ENCODE peak calls at places on chromosomes 5 and 9, in six cellular contexts. T, X, H, N, O and G are unnamed samples.

GRCh38 chr5:56530031-56530430 is 285.3 kb upstream of the MAP3K1 start:
- DNase-seq in T (no peak), X (no peak), H (no peak), N (no peak), O (no peak), G (no peak)

GRCh38 chr5:6902597-6902996 is 189.4 kb downstream of the TENT4A start:
- DNase-seq in T (no peak), X (no peak), H (no peak), N (no peak), O (no peak), G (no peak)

GRCh38 chr5:167639761-167640160 is 651.7 kb upstream of the WWC1 start:
- DNase-seq in T (no peak), X (no peak), H (no peak), N (no peak), O (no peak), G (peak; percentile 23)

GRCh38 chr9:120366646-120367019 is 213.3 kb downstream of the CDK5RAP2 start:
- DNase-seq in T (peak; percentile 53), X (peak; percentile 87), H (no peak), N (peak; percentile 68), O (no peak), G (peak; percentile 89)

GRCh38 chr9:135901826-135902225 is 5.5 kb downstream of the CAMSAP1 start:
- DNase-seq in T (no peak), X (no peak), H (no peak), N (peak; percentile 3), O (no peak), G (no peak)

GRCh38 chr9:127445851-127446719 is 5.1 kb downstream of the RPL12 start:
- DNase-seq in T (no peak), X (peak; percentile 1), H (no peak), N (no peak), O (no peak), G (no peak)

GRCh38 chr9:126160067-126160853 is 166.4 kb upstream of the MVB12B start:
- DNase-seq in T (no peak), X (no peak), H (no peak), N (no peak), O (no peak), G (no peak)

GRCh38 chr5:172115541-172115982 is 72.5 kb downstream of the STK10 start:
- DNase-seq in T (no peak), X (no peak), H (no peak), N (no peak), O (no peak), G (peak; percentile 42)

GRCh38 chr5:73917433-73917832 is 291.4 kb downstream of the ARHGEF28 start:
- DNase-seq in T (no peak), X (no peak), H (no peak), N (peak; percentile 74), O (peak; percentile 41), G (peak; percentile 91)

GRCh38 chr5:177494356-177495195 is 2.8 kb downstream of the PDLIM7 start:
- DNase-seq in T (peak; percentile 90), X (peak; percentile 88), H (peak; percentile 54), N (peak; percentile 82), O (peak; percentile 60), G (peak; percentile 89)

GRCh38 chr9:130331573-130331972 is 66.0 kb downstream of the HMCN2 start:
- DNase-seq in T (peak; percentile 30), X (peak; percentile 44), H (no peak), N (peak; percentile 54), O (peak; percentile 80), G (peak; percentile 90)

GRCh38 chr5:158590936-158591863 is 508.5 kb downstream of the EBF1 start:
- DNase-seq in T (no peak), X (peak; percentile 74), H (peak; percentile 47), N (peak; percentile 42), O (no peak), G (peak; percentile 50)

GRCh38 chr5:146428658-146429057 is 18.5 kb upstream of the TCERG1 start:
- DNase-seq in T (no peak), X (no peak), H (no peak), N (no peak), O (no peak), G (no peak)

GRCh38 chr5:102223542-102224444 is 72.3 kb downstream of the SLCO4C1 start:
- DNase-seq in T (no peak), X (peak; percentile 13), H (peak; percentile 32), N (no peak), O (no peak), G (no peak)

GRCh38 chr5:172421-172820 is 18.9 kb upstream of the LRRC14B start:
- DNase-seq in T (no peak), X (no peak), H (no peak), N (peak; percentile 34), O (no peak), G (no peak)

GRCh38 chr5:15695171-15695676 is 195.2 kb downstream of the FBXL7 start:
- DNase-seq in T (no peak), X (peak; percentile 64), H (no peak), N (peak; percentile 43), O (no peak), G (no peak)

GRCh38 chr9:7058539-7058938 is 300.8 kb downstream of the KDM4C start:
- DNase-seq in T (no peak), X (peak; percentile 43), H (no peak), N (no peak), O (no peak), G (no peak)

GRCh38 chr5:113435571-113435970 is 782 bp upstream of the TSSK1B start:
- DNase-seq in T (no peak), X (no peak), H (no peak), N (no peak), O (no peak), G (peak; percentile 2)

GRCh38 chr5:98076501-98076900 is 697.0 kb upstream of the RGMB start:
- DNase-seq in T (no peak), X (no peak), H (no peak), N (no peak), O (no peak), G (no peak)

GRCh38 chr5:16615737-16616535 is 861 bp downstream of the RETREG1 start:
- DNase-seq in T (peak; percentile 3), X (no peak), H (no peak), N (no peak), O (no peak), G (no peak)

GRCh38 chr9:27358007-27358406 is 61.1 kb upstream of the EQTN start:
- DNase-seq in T (no peak), X (no peak), H (no peak), N (no peak), O (no peak), G (no peak)

GRCh38 chr9:2158111-2158610 is 143.0 kb downstream of the SMARCA2 start:
- DNase-seq in T (peak; percentile 25), X (peak; percentile 84), H (no peak), N (peak; percentile 66), O (peak; percentile 38), G (peak; percentile 4)

GRCh38 chr9:114093761-114094505 is 5.2 kb downstream of the KIF12 start:
- DNase-seq in T (no peak), X (no peak), H (no peak), N (no peak), O (no peak), G (no peak)

GRCh38 chr9:35198191-35198590 is 36.4 kb downstream of the UNC13B start:
- DNase-seq in T (no peak), X (no peak), H (no peak), N (no peak), O (no peak), G (no peak)

GRCh38 chr5:122264610-122265009 is 47.4 kb upstream of the SNCAIP start:
- DNase-seq in T (no peak), X (no peak), H (no peak), N (no peak), O (no peak), G (no peak)

GRCh38 chr9:135029434-135029833 is 58.0 kb upstream of the OLFM1 start:
- DNase-seq in T (no peak), X (no peak), H (no peak), N (no peak), O (no peak), G (no peak)

GRCh38 chr9:108748776-108749175 is 107.0 kb downstream of the ACTL7B start:
- DNase-seq in T (no peak), X (no peak), H (no peak), N (no peak), O (no peak), G (no peak)

GRCh38 chr9:113558632-113559502 is 95.3 kb downstream of the RGS3 start:
- DNase-seq in T (no peak), X (peak; percentile 69), H (no peak), N (peak; percentile 94), O (peak; percentile 88), G (peak; percentile 89)

GRCh38 chr9:96519095-96519494 is 69.1 kb downstream of the HABP4 start:
- DNase-seq in T (no peak), X (no peak), H (no peak), N (no peak), O (no peak), G (no peak)

GRCh38 chr5:124581866-124582650 is 164.4 kb downstream of the ZNF608 start:
- DNase-seq in T (no peak), X (no peak), H (no peak), N (no peak), O (no peak), G (no peak)

GRCh38 chr5:39892708-39893107 is 467.9 kb upstream of the DAB2 start:
- DNase-seq in T (no peak), X (peak; percentile 17), H (no peak), N (no peak), O (no peak), G (peak; percentile 3)

GRCh38 chr9:136010615-136011341 is 49.6 kb upstream of the UBAC1 start:
- DNase-seq in T (no peak), X (no peak), H (no peak), N (no peak), O (peak; percentile 18), G (no peak)

GRCh38 chr9:114513050-114513951 is 8.0 kb upstream of the WHRN start:
- DNase-seq in T (peak; percentile 61), X (no peak), H (no peak), N (no peak), O (no peak), G (no peak)

GRCh38 chr9:133340256-133340655 is 4.3 kb upstream of the SURF6 start:
- DNase-seq in T (no peak), X (no peak), H (no peak), N (no peak), O (no peak), G (no peak)
- H3K36me3 ChIP-seq in T (no peaks in the 10 kb centered on the region), X (peaks cover 58% of the 10 kb centered on the region), H (peaks cover 62% of the 10 kb centered on the region), N (no peaks in the 10 kb centered on the region), O (peaks cover 48% of the 10 kb centered on the region), G (peaks cover 61% of the 10 kb centered on the region)

DNA sequence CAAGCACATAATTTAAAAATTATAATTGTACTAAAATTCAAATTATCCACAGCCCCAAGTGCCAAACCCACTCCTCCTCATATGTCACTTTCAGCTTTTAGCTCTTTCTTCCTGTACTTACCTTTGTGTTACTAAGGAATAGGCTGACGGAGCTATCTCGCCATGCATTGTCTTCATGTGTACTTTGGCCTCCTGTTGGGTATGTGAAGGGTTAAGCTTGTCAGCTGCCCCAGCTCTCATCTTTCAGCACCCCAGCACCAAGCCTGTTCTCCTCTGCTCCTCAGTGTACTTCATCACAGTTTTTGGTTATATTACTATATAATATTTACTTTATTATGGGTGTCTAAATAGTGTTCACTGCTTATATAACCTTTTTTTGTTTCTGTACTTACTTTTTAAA is 46.2 kb downstream of the OSTF1 start:
- DNase-seq in T (no peak), X (no peak), H (no peak), N (no peak), O (no peak), G (no peak)
- H3K27me3 ChIP-seq in T (no peaks in the 10 kb centered on the region), X (no peaks in the 10 kb centered on the region), H (no peaks in the 10 kb centered on the region), N (no peaks in the 10 kb centered on the region), O (no peaks in the 10 kb centered on the region), G (no peaks in the 10 kb centered on the region)

GRCh38 chr5:141560725-141561483 is 57.9 kb downstream of the DIAPH1 start:
- DNase-seq in T (peak; percentile 23), X (peak; percentile 98), H (peak; percentile 90), N (peak; percentile 89), O (peak; percentile 82), G (peak; percentile 93)
- H3K36me3 ChIP-seq in T (peaks cover 29% of the 10 kb centered on the region), X (peaks cover 5% of the 10 kb centered on the region), H (peaks cover 4% of the 10 kb centered on the region), N (no peaks in the 10 kb centered on the region), O (peaks cover 16% of the 10 kb centered on the region), G (peaks cover 58% of the 10 kb centered on the region)

GRCh38 chr5:1203968-1204692 is 2.7 kb downstream of the SLC6A19 start:
- DNase-seq in T (no peak), X (no peak), H (no peak), N (no peak), O (no peak), G (no peak)
- H3K27me3 ChIP-seq in T (peaks cover 99% of the 10 kb centered on the region), X (peaks cover 59% of the 10 kb centered on the region), H (peaks cover 48% of the 10 kb centered on the region), N (no peaks in the 10 kb centered on the region), O (peaks cover 99% of the 10 kb centered on the region), G (peaks cover 16% of the 10 kb centered on the region)